ENCODE peak calls at places on chromosomes 2 and 18, in six cellular contexts. L is AG04450, Z is DND-41, N is kidney epithelial cell, X is lower lobe of right lung, B is aorta. G is an unnamed sample.

GRCh38 chr2:109724533-109725460 is 69.3 kb upstream of the RGPD5 start:
- DNase-seq in X (no peak), L (no peak), Z (no peak), N (no peak), B (no peak), G (no peak)

GRCh38 chr2:95674186-95674585 is 82.4 kb downstream of the TRIM43 start:
- DNase-seq in X (no peak), L (no peak), Z (no peak), B (no peak), N (no peak), G (no peak)

GRCh38 chr2:40434638-40435296 is 17.1 kb downstream of the SLC8A1 start:
- DNase-seq in Z (no peak), N (peak; percentile 98), X (no peak), L (peak; percentile 76), B (peak; percentile 65), G (peak; percentile 93)

GRCh38 chr2:105460048-105460732 is 61.3 kb upstream of the FHL2 start:
- DNase-seq in X (no peak), L (no peak), B (no peak), Z (no peak), N (no peak), G (no peak)

GRCh38 chr2:231321021-231321420 is 74.5 kb upstream of the B3GNT7 start:
- DNase-seq in L (no peak), Z (no peak), B (peak; percentile 74), N (no peak), X (peak; percentile 57), G (no peak)

GRCh38 chr2:143030127-143030526 is 99.1 kb upstream of the ARHGAP15 start:
- DNase-seq in L (no peak), B (no peak), N (no peak), X (no peak), Z (no peak), G (no peak)

GRCh38 chr2:162116372-162116771 is 35.7 kb downstream of the GCG start:
- DNase-seq in X (no peak), B (no peak), Z (no peak), N (no peak), L (no peak), G (no peak)

GRCh38 chr2:2318949-2319348 is 12.1 kb downstream of the MYT1L start:
- DNase-seq in B (no peak), Z (no peak), L (no peak), X (no peak), N (no peak), G (no peak)

GRCh38 chr2:9950521-9951271 is 797 bp upstream of the GRHL1 start:
- DNase-seq in B (no peak), Z (peak; percentile 50), L (no peak), X (peak; percentile 73), N (no peak), G (no peak)

GRCh38 chr2:175630319-175631246 is 371.5 kb downstream of the LNPK start:
- DNase-seq in L (no peak), X (no peak), B (no peak), N (no peak), Z (no peak), G (no peak)

GRCh38 chr2:191222507-191222906 is 22.7 kb upstream of the MYO1B start:
- DNase-seq in L (no peak), N (no peak), Z (no peak), B (no peak), X (no peak), G (no peak)

GRCh38 chr18:55988537-55988936 is 400.5 kb upstream of the TCF4 start:
- DNase-seq in X (no peak), B (no peak), N (no peak), L (peak; percentile 39), Z (no peak), G (no peak)

GRCh38 chr2:237631029-237631785 is 3.8 kb downstream of the LRRFIP1 start:
- DNase-seq in L (no peak), X (no peak), Z (no peak), B (peak; percentile 67), N (peak; percentile 67), G (no peak)

GRCh38 chr2:146392191-146392590 is 1452.6 kb upstream of the ACVR2A start:
- DNase-seq in L (no peak), Z (peak; percentile 10), X (no peak), N (no peak), B (no peak), G (no peak)
- H3K4me3 ChIP-seq in L (no peak overlapping the region), Z (no peak overlapping the region), X (no peak overlapping the region), N (no peak overlapping the region), B (no peak overlapping the region), G (no peak overlapping the region)

DNA sequence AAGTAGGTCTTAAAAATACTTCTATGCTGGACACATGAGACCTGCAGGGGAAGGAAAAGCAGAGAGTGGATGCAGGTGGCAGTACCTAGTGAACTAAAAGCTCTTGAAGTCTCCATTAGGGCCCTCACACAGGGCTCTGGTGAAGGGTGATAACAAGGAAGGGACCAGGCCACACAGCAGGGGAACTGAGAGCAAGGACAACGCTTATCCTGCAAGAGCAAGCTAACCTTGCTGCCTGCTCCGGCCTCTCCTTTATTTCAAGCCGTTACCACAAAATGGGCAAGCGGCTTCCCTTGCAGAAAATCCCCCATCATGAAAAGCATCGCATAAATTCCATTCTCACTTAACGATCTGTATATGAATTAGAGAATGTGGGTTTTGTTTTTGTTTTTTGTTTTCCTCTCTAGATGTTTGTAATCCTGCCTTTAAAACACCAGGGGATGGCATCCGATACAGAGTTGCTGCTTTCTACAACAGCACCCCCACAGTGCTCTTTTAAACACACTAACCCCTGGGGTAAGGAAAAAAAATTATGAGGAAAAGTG is 64.5 kb downstream of the CACNB4 start:
- DNase-seq in L (no peak), Z (no peak), X (no peak), N (no peak), B (no peak), G (no peak)
- H3K27me3 ChIP-seq in L (peaks cover 18% of the 10 kb centered on the region), Z (no peaks in the 10 kb centered on the region), X (no peaks in the 10 kb centered on the region), N (no peaks in the 10 kb centered on the region), B (no peaks in the 10 kb centered on the region), G (peaks cover 6% of the 10 kb centered on the region)

DNA sequence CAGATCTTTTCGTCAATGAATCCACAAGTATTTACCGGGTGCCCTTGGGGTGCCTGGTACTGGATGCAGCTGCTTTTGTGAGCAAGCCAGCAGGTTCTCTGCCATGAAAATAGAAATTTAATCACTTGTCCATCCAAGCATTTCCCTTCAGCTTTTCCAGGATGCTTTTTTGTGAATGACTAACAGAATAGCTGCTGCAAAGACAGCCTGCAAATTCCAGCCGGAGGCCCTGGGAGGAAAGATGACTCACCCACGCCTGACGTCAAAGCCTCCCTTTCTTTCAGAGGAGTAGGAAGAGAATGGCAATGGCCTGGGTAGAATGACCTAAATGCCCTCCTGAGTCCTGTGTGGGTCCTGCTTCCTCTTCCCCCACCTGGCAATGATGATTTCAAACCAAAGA is 111.9 kb downstream of the AP1S3 start:
- DNase-seq in L (peak; percentile 88), Z (no peak), X (no peak), N (peak; percentile 97), B (peak; percentile 91), G (peak; percentile 89)
- H3K4me3 ChIP-seq in L (peak overlapping the region; percentile 36), Z (no peak overlapping the region), X (no peak overlapping the region), N (no peak overlapping the region), B (no peak overlapping the region), G (no peak overlapping the region)

DNA sequence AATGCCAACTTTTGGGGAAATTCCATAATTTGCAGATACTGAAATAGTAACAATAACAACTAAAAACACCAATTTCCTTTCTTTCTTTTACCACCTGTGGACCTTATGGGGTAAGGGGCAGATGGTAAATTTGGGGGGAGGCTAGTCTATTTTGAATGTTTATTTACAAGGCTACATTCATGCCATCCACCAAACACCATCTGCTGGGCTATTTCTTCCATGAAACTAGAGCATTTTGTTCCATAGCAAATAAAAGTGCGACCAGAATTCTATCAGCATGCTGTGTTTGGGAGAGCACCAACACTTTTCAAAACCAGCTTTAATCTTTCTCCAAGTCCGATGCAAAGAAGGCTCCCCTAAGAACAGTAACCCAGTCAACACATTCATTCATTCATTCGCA is 210.9 kb downstream of the C1D start:
- DNase-seq in L (no peak), B (no peak), N (no peak), X (no peak), Z (no peak), G (no peak)
- H3K27me3 ChIP-seq in L (no peaks in the 10 kb centered on the region), B (no peaks in the 10 kb centered on the region), N (no peaks in the 10 kb centered on the region), X (no peaks in the 10 kb centered on the region), Z (peaks cover 3% of the 10 kb centered on the region), G (no peaks in the 10 kb centered on the region)

G was measured in BJ.